ENCODE peak calls at places on chromosomes 3 and 15, in seven cellular contexts. One of them, this sample, is unnamed.

GRCh38 chr3:18099611-18100010 is 325.5 kb downstream of the SATB1 start:
- DNase-seq in HFFc6: peak
- DNase-seq in SW 1271: no peak
- DNase-seq in kidney tubule cell: peak
- DNase-seq in NCI-H2171: no peak
- DNase-seq in AML-193: no peak
- DNase-seq in COR-L47: no peak
- DNase-seq in this sample: no peak

GRCh38 chr15:64596701-64597468 is 136.5 kb downstream of the ZNF609 start:
- DNase-seq in COR-L47: peak
- DNase-seq in HFFc6: peak
- DNase-seq in AML-193: no peak
- DNase-seq in SW 1271: peak
- DNase-seq in kidney tubule cell: peak
- DNase-seq in NCI-H2171: peak
- DNase-seq in this sample: peak

GRCh38 chr3:50008931-50009330 is 69.0 kb downstream of the RBM6 start:
- DNase-seq in SW 1271: no peak
- DNase-seq in AML-193: no peak
- DNase-seq in HFFc6: peak
- DNase-seq in NCI-H2171: no peak
- DNase-seq in COR-L47: no peak
- DNase-seq in kidney tubule cell: peak
- DNase-seq in this sample: no peak

GRCh38 chr15:82833283-82833682 is 23.9 kb downstream of the WHAMM start:
- DNase-seq in COR-L47: no peak
- DNase-seq in NCI-H2171: no peak
- DNase-seq in kidney tubule cell: no peak
- DNase-seq in HFFc6: no peak
- DNase-seq in AML-193: no peak
- DNase-seq in SW 1271: no peak
- DNase-seq in this sample: no peak

GRCh38 chr15:65424683-65425082 is 1.9 kb upstream of the IGDCC4 start:
- DNase-seq in kidney tubule cell: no peak
- DNase-seq in COR-L47: no peak
- DNase-seq in SW 1271: no peak
- DNase-seq in HFFc6: no peak
- DNase-seq in NCI-H2171: no peak
- DNase-seq in AML-193: no peak
- DNase-seq in this sample: no peak

GRCh38 chr3:139836656-139837464 is 98.1 kb upstream of the CLSTN2 start:
- DNase-seq in HFFc6: no peak
- DNase-seq in COR-L47: no peak
- DNase-seq in NCI-H2171: no peak
- DNase-seq in kidney tubule cell: no peak
- DNase-seq in AML-193: no peak
- DNase-seq in SW 1271: no peak
- DNase-seq in this sample: no peak

GRCh38 chr3:53551324-53551723 is 56.9 kb downstream of the CACNA1D start:
- DNase-seq in AML-193: no peak
- DNase-seq in SW 1271: no peak
- DNase-seq in HFFc6: no peak
- DNase-seq in NCI-H2171: no peak
- DNase-seq in kidney tubule cell: peak
- DNase-seq in COR-L47: no peak
- DNase-seq in this sample: no peak

GRCh38 chr15:66603301-66604179 is 37.7 kb upstream of the LCTL start:
- DNase-seq in COR-L47: peak
- DNase-seq in kidney tubule cell: peak
- DNase-seq in NCI-H2171: peak
- DNase-seq in SW 1271: peak
- DNase-seq in HFFc6: peak
- DNase-seq in AML-193: peak
- DNase-seq in this sample: peak

GRCh38 chr3:66224220-66224619 is 3.4 kb downstream of the SLC25A26 start:
- DNase-seq in NCI-H2171: no peak
- DNase-seq in kidney tubule cell: peak
- DNase-seq in HFFc6: no peak
- DNase-seq in SW 1271: no peak
- DNase-seq in COR-L47: no peak
- DNase-seq in AML-193: no peak
- DNase-seq in this sample: no peak

GRCh38 chr3:120469440-120470415 is 18.9 kb upstream of the FSTL1 start:
- DNase-seq in COR-L47: no peak
- DNase-seq in SW 1271: peak
- DNase-seq in HFFc6: peak
- DNase-seq in AML-193: no peak
- DNase-seq in kidney tubule cell: peak
- DNase-seq in NCI-H2171: no peak
- DNase-seq in this sample: no peak

GRCh38 chr3:42228796-42229195 is 37.2 kb downstream of the CCK start:
- DNase-seq in SW 1271: peak
- DNase-seq in kidney tubule cell: peak
- DNase-seq in COR-L47: no peak
- DNase-seq in NCI-H2171: peak
- DNase-seq in AML-193: peak
- DNase-seq in HFFc6: peak
- DNase-seq in this sample: no peak

GRCh38 chr3:170044795-170045244 is 7.0 kb downstream of the GPR160 start:
- DNase-seq in kidney tubule cell: peak
- DNase-seq in NCI-H2171: no peak
- DNase-seq in HFFc6: no peak
- DNase-seq in SW 1271: no peak
- DNase-seq in COR-L47: no peak
- DNase-seq in AML-193: peak
- DNase-seq in this sample: no peak

GRCh38 chr15:62951481-62951880 is 91.1 kb upstream of the TPM1 start:
- DNase-seq in AML-193: no peak
- DNase-seq in HFFc6: no peak
- DNase-seq in NCI-H2171: peak
- DNase-seq in SW 1271: no peak
- DNase-seq in kidney tubule cell: no peak
- DNase-seq in COR-L47: no peak
- DNase-seq in this sample: no peak

GRCh38 chr3:98855811-98856400 is 45.6 kb downstream of the DCBLD2 start:
- DNase-seq in HFFc6: peak
- DNase-seq in SW 1271: peak
- DNase-seq in kidney tubule cell: peak
- DNase-seq in NCI-H2171: no peak
- DNase-seq in AML-193: no peak
- DNase-seq in COR-L47: no peak
- DNase-seq in this sample: no peak

GRCh38 chr3:42300013-42300412 is 34.0 kb upstream of the CCK start:
- DNase-seq in HFFc6: peak
- DNase-seq in SW 1271: no peak
- DNase-seq in COR-L47: no peak
- DNase-seq in AML-193: peak
- DNase-seq in NCI-H2171: no peak
- DNase-seq in kidney tubule cell: peak
- DNase-seq in this sample: peak

GRCh38 chr3:12329063-12329462 is 40.2 kb downstream of the PPARG start:
- DNase-seq in kidney tubule cell: no peak
- DNase-seq in COR-L47: no peak
- DNase-seq in AML-193: no peak
- DNase-seq in HFFc6: no peak
- DNase-seq in SW 1271: no peak
- DNase-seq in NCI-H2171: no peak
- DNase-seq in this sample: no peak

GRCh38 chr3:66486187-66486586 is 14.6 kb downstream of the LRIG1 start:
- DNase-seq in AML-193: no peak
- DNase-seq in HFFc6: no peak
- DNase-seq in kidney tubule cell: no peak
- DNase-seq in COR-L47: no peak
- DNase-seq in NCI-H2171: no peak
- DNase-seq in SW 1271: no peak
- DNase-seq in this sample: no peak

GRCh38 chr15:90891346-90891949 is 7.1 kb downstream of the FES start:
- DNase-seq in NCI-H2171: no peak
- DNase-seq in HFFc6: no peak
- DNase-seq in SW 1271: no peak
- DNase-seq in AML-193: no peak
- DNase-seq in kidney tubule cell: no peak
- DNase-seq in COR-L47: no peak
- DNase-seq in this sample: no peak

GRCh38 chr3:30292192-30292893 is 314.1 kb upstream of the TGFBR2 start:
- DNase-seq in SW 1271: peak
- DNase-seq in kidney tubule cell: peak
- DNase-seq in NCI-H2171: no peak
- DNase-seq in COR-L47: no peak
- DNase-seq in HFFc6: no peak
- DNase-seq in AML-193: no peak
- DNase-seq in this sample: no peak

GRCh38 chr3:18469775-18470174 is 44.6 kb upstream of the SATB1 start:
- DNase-seq in NCI-H2171: no peak
- DNase-seq in COR-L47: no peak
- DNase-seq in SW 1271: no peak
- DNase-seq in HFFc6: no peak
- DNase-seq in kidney tubule cell: peak
- DNase-seq in AML-193: no peak
- DNase-seq in this sample: no peak

GRCh38 chr15:39034816-39035215 is 470.2 kb upstream of the RASGRP1 start:
- DNase-seq in NCI-H2171: no peak
- DNase-seq in SW 1271: no peak
- DNase-seq in HFFc6: no peak
- DNase-seq in kidney tubule cell: no peak
- DNase-seq in COR-L47: no peak
- DNase-seq in AML-193: no peak
- DNase-seq in this sample: no peak

GRCh38 chr3:33113772-33114621 is at the start of gene CRTAP:
- DNase-seq in AML-193: peak
- DNase-seq in COR-L47: peak
- DNase-seq in HFFc6: peak
- DNase-seq in SW 1271: peak
- DNase-seq in NCI-H2171: peak
- DNase-seq in kidney tubule cell: peak
- DNase-seq in this sample: peak

GRCh38 chr3:21621396-21621695 is 129.7 kb downstream of the ZNF385D start:
- DNase-seq in HFFc6: peak
- DNase-seq in SW 1271: no peak
- DNase-seq in COR-L47: no peak
- DNase-seq in AML-193: no peak
- DNase-seq in NCI-H2171: no peak
- DNase-seq in kidney tubule cell: peak
- DNase-seq in this sample: no peak

GRCh38 chr15:38696120-38696727 is 131.6 kb upstream of the RASGRP1 start:
- DNase-seq in SW 1271: no peak
- DNase-seq in kidney tubule cell: peak
- DNase-seq in HFFc6: peak
- DNase-seq in AML-193: no peak
- DNase-seq in NCI-H2171: no peak
- DNase-seq in COR-L47: no peak
- DNase-seq in this sample: no peak

GRCh38 chr3:31268868-31269267 is 263.9 kb upstream of the STT3B start:
- DNase-seq in COR-L47: no peak
- DNase-seq in HFFc6: no peak
- DNase-seq in AML-193: peak
- DNase-seq in SW 1271: no peak
- DNase-seq in kidney tubule cell: no peak
- DNase-seq in NCI-H2171: no peak
- DNase-seq in this sample: no peak

GRCh38 chr3:17315905-17316304 is 426.5 kb downstream of the TBC1D5 start:
- DNase-seq in COR-L47: no peak
- DNase-seq in kidney tubule cell: no peak
- DNase-seq in NCI-H2171: no peak
- DNase-seq in SW 1271: no peak
- DNase-seq in AML-193: no peak
- DNase-seq in HFFc6: no peak
- DNase-seq in this sample: no peak

GRCh38 chr15:50315814-50316630 is 39.0 kb downstream of the GABPB1 start:
- DNase-seq in NCI-H2171: peak
- DNase-seq in SW 1271: peak
- DNase-seq in kidney tubule cell: peak
- DNase-seq in COR-L47: peak
- DNase-seq in AML-193: peak
- DNase-seq in HFFc6: peak
- DNase-seq in this sample: no peak

GRCh38 chr3:59367150-59367549 is 317.3 kb upstream of the CFAP20DC start:
- DNase-seq in SW 1271: no peak
- DNase-seq in NCI-H2171: no peak
- DNase-seq in COR-L47: no peak
- DNase-seq in AML-193: no peak
- DNase-seq in HFFc6: no peak
- DNase-seq in kidney tubule cell: peak
- DNase-seq in this sample: no peak

GRCh38 chr3:128618398-128618726 is 32.3 kb downstream of the RPN1 start:
- DNase-seq in NCI-H2171: no peak
- DNase-seq in SW 1271: no peak
- DNase-seq in kidney tubule cell: no peak
- DNase-seq in COR-L47: no peak
- DNase-seq in AML-193: no peak
- DNase-seq in HFFc6: no peak
- DNase-seq in this sample: no peak

GRCh38 chr3:183342824-183343223 is 85.6 kb downstream of the MCF2L2 start:
- DNase-seq in HFFc6: no peak
- DNase-seq in COR-L47: no peak
- DNase-seq in AML-193: no peak
- DNase-seq in kidney tubule cell: no peak
- DNase-seq in SW 1271: no peak
- DNase-seq in NCI-H2171: no peak
- DNase-seq in this sample: no peak

GRCh38 chr3:77913524-77914174 is 873.8 kb downstream of the ROBO2 start:
- DNase-seq in HFFc6: no peak
- DNase-seq in NCI-H2171: no peak
- DNase-seq in SW 1271: no peak
- DNase-seq in AML-193: no peak
- DNase-seq in COR-L47: no peak
- DNase-seq in kidney tubule cell: no peak
- DNase-seq in this sample: no peak

GRCh38 chr15:58392141-58392540 is 39.6 kb upstream of the LIPC start:
- DNase-seq in SW 1271: no peak
- DNase-seq in AML-193: no peak
- DNase-seq in kidney tubule cell: peak
- DNase-seq in COR-L47: no peak
- DNase-seq in NCI-H2171: no peak
- DNase-seq in HFFc6: no peak
- DNase-seq in this sample: no peak

GRCh38 chr15:34216527-34217270 is 6.8 kb upstream of the KATNBL1 start:
- DNase-seq in HFFc6: no peak
- DNase-seq in AML-193: no peak
- DNase-seq in COR-L47: no peak
- DNase-seq in NCI-H2171: no peak
- DNase-seq in kidney tubule cell: no peak
- DNase-seq in SW 1271: no peak
- DNase-seq in this sample: no peak

This sample was measured in endothelial cell.